ENCODE peak calls at places on chromosome 5, in eight cellular contexts. B is HCT116, L is H1, C is K562, A is endothelial cell of umbilical vein, H is HepG2, F is SK-N-SH, E is GM12878. D is an unnamed sample.

GRCh38 chr5:143051244-143052058 is 281.3 kb downstream of the ARHGAP26 start:
- DNase-seq in B (no peak), L (no peak), C (peak; percentile 20), A (no peak), H (peak; percentile 78), F (no peak), E (no peak), D (peak; percentile 82)

GRCh38 chr5:2187687-2188086 is 305.0 kb upstream of the IRX4 start:
- DNase-seq in B (no peak), L (peak; percentile 37), C (no peak), A (no peak), H (no peak), F (no peak), E (no peak), D (no peak)

GRCh38 chr5:14017904-14018303 is 73.4 kb upstream of the DNAH5 start:
- DNase-seq in B (no peak), L (no peak), C (no peak), A (no peak), H (no peak), F (no peak), E (no peak), D (no peak)

GRCh38 chr5:96431376-96432244 is 1.4 kb downstream of the PCSK1 start:
- DNase-seq in B (no peak), L (peak; percentile 54), C (peak; percentile 38), A (no peak), H (no peak), F (no peak), E (no peak), D (no peak)

GRCh38 chr5:124662261-124662781 is 84.1 kb downstream of the ZNF608 start:
- DNase-seq in B (peak; percentile 70), L (no peak), C (peak; percentile 75), A (peak; percentile 45), H (no peak), F (no peak), E (no peak), D (no peak)

GRCh38 chr5:129591508-129592160 is 131.5 kb downstream of the ADAMTS19 start:
- DNase-seq in B (no peak), L (no peak), C (no peak), A (no peak), H (no peak), F (no peak), E (no peak), D (no peak)

GRCh38 chr5:56329652-56330051 is 96.5 kb upstream of the ANKRD55 start:
- DNase-seq in B (no peak), L (no peak), C (no peak), A (no peak), H (peak; percentile 30), F (no peak), E (peak; percentile 81), D (no peak)

GRCh38 chr5:14108170-14108996 is 34.8 kb upstream of the TRIO start:
- DNase-seq in B (peak; percentile 71), L (peak; percentile 65), C (peak; percentile 68), A (peak; percentile 77), H (peak; percentile 54), F (peak; percentile 72), E (peak; percentile 44), D (peak; percentile 40)

GRCh38 chr5:27191786-27192505 is 153.6 kb upstream of the CDH9 start:
- DNase-seq in B (no peak), L (no peak), C (no peak), A (no peak), H (no peak), F (no peak), E (no peak), D (peak; percentile 14)

GRCh38 chr5:135186662-135187522 is 152.9 kb upstream of the PITX1 start:
- DNase-seq in B (no peak), L (peak; percentile 34), C (peak; percentile 78), A (no peak), H (no peak), F (no peak), E (no peak), D (no peak)

GRCh38 chr5:117262607-117263131 is 688.0 kb upstream of the SEMA6A start:
- DNase-seq in B (no peak), L (no peak), C (no peak), A (no peak), H (no peak), F (no peak), E (no peak), D (no peak)

GRCh38 chr5:38373733-38374132 is 115.4 kb downstream of the EGFLAM start:
- DNase-seq in B (no peak), L (no peak), C (no peak), A (no peak), H (no peak), F (no peak), E (no peak), D (peak; percentile 26)

GRCh38 chr5:167721926-167722440 is 569.5 kb upstream of the WWC1 start:
- DNase-seq in B (no peak), L (no peak), C (no peak), A (no peak), H (no peak), F (peak; percentile 16), E (no peak), D (no peak)

GRCh38 chr5:97929383-97929782 is 746.3 kb upstream of the RIOK2 start:
- DNase-seq in B (no peak), L (no peak), C (no peak), A (no peak), H (no peak), F (no peak), E (no peak), D (no peak)

GRCh38 chr5:76601470-76601869 is 21.7 kb downstream of the F2RL2 start:
- DNase-seq in B (peak; percentile 48), L (no peak), C (peak; percentile 76), A (peak; percentile 78), H (peak; percentile 52), F (peak; percentile 49), E (no peak), D (peak; percentile 48)

GRCh38 chr5:76386360-76386759 is 16.7 kb upstream of the IQGAP2 start:
- DNase-seq in B (no peak), L (no peak), C (no peak), A (no peak), H (no peak), F (no peak), E (no peak), D (no peak)

GRCh38 chr5:138179277-138179857 is 455 bp downstream of the KIF20A start:
- DNase-seq in B (no peak), L (peak; percentile 53), C (peak; percentile 34), A (no peak), H (peak; percentile 8), F (peak; percentile 11), E (no peak), D (no peak)

GRCh38 chr5:151085517-151086031 is 4.7 kb upstream of the TNIP1 start:
- DNase-seq in B (no peak), L (no peak), C (no peak), A (peak; percentile 25), H (no peak), F (no peak), E (no peak), D (no peak)

GRCh38 chr5:138948391-138949222 is 73.5 kb upstream of the LRRTM2 start:
- DNase-seq in B (no peak), L (no peak), C (no peak), A (no peak), H (no peak), F (peak; percentile 82), E (no peak), D (no peak)

DNA sequence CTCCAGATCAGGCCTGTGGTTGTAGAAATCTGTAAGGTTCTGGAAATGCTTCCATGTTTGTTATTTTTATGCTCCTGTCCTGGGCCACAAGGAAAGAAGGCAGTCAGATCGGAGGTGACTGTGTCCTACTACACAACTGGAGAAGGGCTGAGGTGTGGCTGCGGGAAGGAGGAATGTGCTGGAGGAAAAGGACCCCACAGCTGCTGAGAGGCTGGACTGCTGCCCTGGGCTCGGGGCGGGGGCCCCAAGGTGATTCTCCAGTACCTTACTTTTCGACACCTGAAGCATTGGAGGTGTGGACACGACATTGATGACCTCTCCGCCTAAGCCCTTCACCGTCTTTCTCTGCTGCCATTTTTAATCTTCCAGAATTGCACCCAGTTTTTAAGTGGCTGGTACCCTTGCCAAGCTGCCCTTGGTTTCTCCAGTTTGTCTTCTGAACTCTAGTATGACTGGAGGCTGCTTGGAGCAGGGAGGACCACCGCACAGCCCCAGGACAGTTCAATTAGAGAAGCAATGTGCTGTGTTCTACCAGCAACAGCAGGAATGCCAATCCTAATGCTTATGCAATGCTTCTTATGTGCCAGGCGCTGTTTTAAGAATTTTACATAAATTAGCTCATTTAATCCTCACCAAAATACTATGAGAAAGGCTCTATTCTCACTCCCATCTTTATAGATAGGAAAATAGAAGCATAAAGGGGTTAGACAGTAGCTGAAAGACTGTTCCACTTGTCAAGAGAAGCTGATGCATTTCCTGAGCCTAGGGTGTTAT is 13.5 kb upstream of the ANKRD33B start:
- DNase-seq in B (no peak), L (no peak), C (no peak), A (no peak), H (no peak), F (no peak), E (no peak), D (no peak)
- H3K9ac ChIP-seq in B (peak overlapping the region; percentile 65), L (no peak overlapping the region), C (no peak overlapping the region), A (peak overlapping the region; percentile 57), H (no peak overlapping the region), F (peak overlapping the region; percentile 72), E (no peak overlapping the region), D (no peak overlapping the region)

GRCh38 chr5:127942246-127943060 is 141.1 kb upstream of the SLC12A2 start:
- DNase-seq in B (no peak), L (no peak), C (no peak), A (peak; percentile 39), H (no peak), F (no peak), E (no peak), D (no peak)
- H3K27ac ChIP-seq in B (no peak overlapping the region), L (no peak overlapping the region), C (no peak overlapping the region), A (no peak overlapping the region), H (no peak overlapping the region), F (no peak overlapping the region), E (no peak overlapping the region), D (no peak overlapping the region)

GRCh38 chr5:160923927-160924705 is 72.1 kb upstream of the ATP10B start:
- DNase-seq in B (no peak), L (no peak), C (no peak), A (no peak), H (peak; percentile 67), F (no peak), E (no peak), D (no peak)
- TF ChIP-seq POLR2AphosphoS5 in B (no peak), L (no peak), C (no peak), A (no peak), H (no peak), F (no peak), E (no peak), D (no peak)

GRCh38 chr5:3310551-3311340 is 284.9 kb upstream of the IRX1 start:
- DNase-seq in B (no peak), L (no peak), C (no peak), A (no peak), H (peak; percentile 2), F (no peak), E (no peak), D (no peak)

GRCh38 chr5:3313569-3313968 is 282.1 kb upstream of the IRX1 start:
- DNase-seq in B (no peak), L (no peak), C (no peak), A (no peak), H (no peak), F (no peak), E (no peak), D (no peak)

GRCh38 chr5:3311443-3311842 is 284.2 kb upstream of the IRX1 start:
- DNase-seq in B (no peak), L (no peak), C (no peak), A (no peak), H (no peak), F (no peak), E (no peak), D (no peak)

GRCh38 chr5:3309538-3309937 is 286.1 kb upstream of the IRX1 start:
- DNase-seq in B (no peak), L (no peak), C (no peak), A (no peak), H (no peak), F (no peak), E (no peak), D (no peak)

GRCh38 chr5:3312299-3312698 is 283.3 kb upstream of the IRX1 start:
- DNase-seq in B (no peak), L (no peak), C (no peak), A (no peak), H (no peak), F (no peak), E (no peak), D (no peak)
- H3K9ac ChIP-seq in B (no peak overlapping the region), L (no peak overlapping the region), C (no peak overlapping the region), A (no peak overlapping the region), H (no peak overlapping the region), F (no peak overlapping the region), E (no peak overlapping the region), D (no peak overlapping the region)

D was measured in SK-N-MC.